ENCODE peak calls at places on chromosomes 3 and 15, in seven cellular contexts. E is CD8-positive, alpha-beta T cell; Z is type B pancreatic cell; C is RWPE1; W is neural crest cell; R is fibroblast of mammary gland; F is BJ. M is an unnamed sample.

GRCh38 chr3:14148041-14148985 is 23.5 kb downstream of the TMEM43 start:
- DNase-seq in E (peak; percentile 25), F (no peak), W (no peak), Z (peak; percentile 60), R (no peak), C (no peak), M (peak; percentile 66)

GRCh38 chr3:38655708-38656300 is 6.3 kb upstream of the SCN5A start:
- DNase-seq in C (peak; percentile 15), W (peak; percentile 43), Z (no peak), F (no peak), R (peak; percentile 45), E (peak; percentile 47), M (no peak)

GRCh38 chr3:4741404-4742307 is 237.6 kb upstream of the BHLHE40 start:
- DNase-seq in C (peak; percentile 89), Z (no peak), F (peak; percentile 92), W (no peak), E (no peak), R (peak; percentile 99), M (no peak)

GRCh38 chr3:61841111-61841845 is 279.9 kb downstream of the PTPRG start:
- DNase-seq in Z (no peak), E (no peak), C (no peak), W (no peak), F (no peak), R (peak; percentile 79), M (no peak)

GRCh38 chr3:161489390-161489789 is 7.2 kb upstream of the OTOL1 start:
- DNase-seq in R (no peak), W (no peak), C (no peak), F (no peak), Z (no peak), E (no peak), M (no peak)

GRCh38 chr3:51974963-51975856 is at the start of gene ABHD14A:
- DNase-seq in R (peak; percentile 55), C (peak; percentile 61), Z (no peak), F (no peak), W (no peak), E (peak; percentile 84), M (no peak)

GRCh38 chr3:168088106-168088722 is 7.5 kb downstream of the GOLIM4 start:
- DNase-seq in R (no peak), W (no peak), C (no peak), Z (no peak), E (no peak), F (no peak), M (no peak)

GRCh38 chr3:140467104-140467577 is 210.7 kb upstream of the TRIM42 start:
- DNase-seq in E (no peak), C (no peak), R (peak; percentile 65), Z (no peak), F (no peak), W (no peak), M (no peak)

GRCh38 chr15:89244512-89244869 is 712 bp downstream of the FANCI start:
- DNase-seq in F (no peak), Z (no peak), E (no peak), W (no peak), R (peak; percentile 12), C (peak; percentile 41), M (no peak)

GRCh38 chr3:49183873-49184272 is 12.5 kb downstream of the KLHDC8B start:
- DNase-seq in Z (no peak), R (no peak), E (no peak), W (no peak), F (no peak), C (no peak), M (no peak)

GRCh38 chr3:111035316-111035715 is 36.3 kb upstream of the NECTIN3 start:
- DNase-seq in Z (no peak), W (no peak), R (no peak), F (no peak), E (no peak), C (no peak), M (no peak)

GRCh38 chr3:119494597-119494996 is 3.8 kb upstream of the TIMMDC1 start:
- DNase-seq in E (no peak), R (no peak), W (no peak), C (no peak), Z (no peak), F (no peak), M (no peak)
- TF ChIP-seq CTCF in E (no peak), R (peak; percentile 4), W (peak; percentile 41), C (no peak), Z (peak; percentile 53), F (no peak), M (no peak)

DNA sequence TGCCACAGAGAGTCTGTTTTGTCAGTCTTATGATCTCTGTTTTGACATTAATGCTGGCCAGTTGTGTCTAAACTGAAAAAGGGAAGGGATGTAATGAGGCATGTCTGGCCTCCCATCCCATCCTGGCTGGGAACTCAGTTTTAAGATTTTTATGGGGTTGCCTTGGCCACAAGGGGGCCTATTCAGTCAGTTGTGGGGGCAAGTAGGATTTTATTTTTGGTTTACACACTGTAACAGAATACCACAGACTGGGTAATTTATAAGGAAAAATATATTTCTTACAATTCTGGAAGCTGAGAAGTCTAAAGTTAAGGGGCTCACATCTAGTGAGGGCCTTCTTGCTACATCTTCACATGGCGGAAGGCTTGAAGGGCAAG is 129.8 kb downstream of the TMEM108 start:
- DNase-seq in W (no peak), E (no peak), C (no peak), R (no peak), Z (no peak), F (no peak), M (no peak)
- TF ChIP-seq CTCF in W (no peak), E (no peak), C (no peak), R (no peak), Z (no peak), F (no peak), M (no peak)

GRCh38 chr3:129593595-129594339 is 12.7 kb downstream of the PLXND1 start:
- DNase-seq in F (no peak), E (peak; percentile 83), W (no peak), C (no peak), R (no peak), Z (no peak), M (no peak)

GRCh38 chr3:129594907-129595390 is 11.5 kb downstream of the PLXND1 start:
- DNase-seq in C (no peak), Z (no peak), E (no peak), F (no peak), W (no peak), R (no peak), M (no peak)

GRCh38 chr3:129591932-129592331 is 14.5 kb downstream of the PLXND1 start:
- DNase-seq in Z (no peak), F (no peak), W (no peak), R (no peak), C (no peak), E (no peak), M (no peak)

GRCh38 chr3:129592362-129593150 is 13.9 kb downstream of the PLXND1 start:
- DNase-seq in F (no peak), C (no peak), R (peak; percentile 58), W (peak; percentile 44), Z (no peak), E (no peak), M (no peak)

GRCh38 chr3:129593230-129593594 is 13.3 kb downstream of the PLXND1 start:
- DNase-seq in E (no peak), W (no peak), R (no peak), C (no peak), Z (no peak), F (no peak), M (no peak)
- TF ChIP-seq CTCF in E (no peak), W (peak; percentile 14), R (no peak), C (no peak), Z (no peak), F (peak; percentile 14), M (no peak)

GRCh38 chr3:171456765-171457164 is 3.4 kb downstream of the TNIK start:
- DNase-seq in C (no peak), W (no peak), E (no peak), Z (no peak), R (no peak), F (no peak), M (no peak)

GRCh38 chr3:171454026-171454425 is 6.2 kb downstream of the TNIK start:
- DNase-seq in C (no peak), Z (no peak), W (no peak), E (no peak), R (no peak), F (no peak), M (no peak)

GRCh38 chr3:171455603-171456550 is 4.3 kb downstream of the TNIK start:
- DNase-seq in F (no peak), E (no peak), R (no peak), Z (no peak), C (no peak), W (no peak), M (no peak)

GRCh38 chr3:171451915-171452707 is 8.1 kb downstream of the TNIK start:
- DNase-seq in C (no peak), E (no peak), W (no peak), R (no peak), Z (no peak), F (no peak), M (no peak)

DNA sequence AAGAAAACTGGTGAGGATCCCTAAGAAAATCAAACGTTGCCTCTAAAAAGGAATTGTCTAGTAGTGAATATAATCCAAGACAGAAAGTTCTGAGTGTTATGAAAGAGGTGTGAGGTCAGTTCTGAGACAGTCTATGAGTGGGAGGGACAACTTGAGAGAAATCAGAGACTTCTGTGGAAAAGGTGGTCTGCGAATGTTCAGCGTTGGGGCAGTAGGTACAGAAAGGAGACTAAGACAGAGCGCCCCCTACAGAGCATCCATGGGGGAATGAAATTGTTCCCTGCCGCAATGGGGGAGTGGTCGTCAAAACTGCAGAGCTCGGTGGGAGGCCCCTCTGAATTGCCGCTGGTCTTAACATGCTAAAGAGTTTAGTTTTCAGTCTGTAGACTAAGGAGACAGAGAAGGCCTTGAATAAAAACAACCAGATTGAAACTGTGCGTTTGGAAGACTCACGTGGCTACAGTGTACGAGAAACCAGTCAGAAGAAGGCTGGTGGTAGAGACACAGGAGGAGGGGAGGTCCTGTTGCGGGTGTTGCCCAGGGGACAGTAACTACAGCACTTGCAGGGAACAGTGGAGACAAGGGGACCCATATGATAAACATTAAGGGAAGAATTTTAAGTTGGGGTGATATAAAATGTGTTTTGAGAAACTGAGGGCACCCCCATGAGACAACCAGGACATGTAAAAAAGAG is 6.9 kb downstream of the TNIK start:
- DNase-seq in W (peak; percentile 54), C (no peak), E (no peak), F (no peak), Z (no peak), R (peak; percentile 2), M (no peak)
- TF ChIP-seq CTCF in W (peak; percentile 51), C (no peak), E (peak; percentile 30), F (peak; percentile 29), Z (peak; percentile 68), R (no peak), M (peak; percentile 41)

GRCh38 chr15:45378913-45379262 is 544 bp upstream of the GATM start:
- DNase-seq in C (no peak), R (no peak), F (no peak), W (no peak), Z (no peak), E (no peak), M (no peak)

GRCh38 chr15:45376300-45376928 is 1.9 kb downstream of the GATM start:
- DNase-seq in F (no peak), Z (no peak), C (no peak), E (no peak), R (no peak), W (no peak), M (no peak)

GRCh38 chr15:45376967-45377629 is 1.2 kb downstream of the GATM start:
- DNase-seq in E (no peak), Z (no peak), W (no peak), C (no peak), F (no peak), R (no peak), M (no peak)

GRCh38 chr15:45377630-45378148 is 655 bp downstream of the GATM start:
- DNase-seq in F (no peak), W (no peak), C (no peak), Z (no peak), R (no peak), E (no peak), M (no peak)

GRCh38 chr15:45378149-45378912 is at the start of gene GATM:
- DNase-seq in W (peak; percentile 64), C (peak; percentile 82), R (peak; percentile 78), Z (peak; percentile 82), E (peak; percentile 70), F (peak; percentile 30), M (peak; percentile 90)
- TF ChIP-seq CTCF in W (peak; percentile 58), C (peak; percentile 78), R (peak; percentile 49), Z (peak; percentile 70), E (no peak), F (peak; percentile 68), M (peak; percentile 57)

M was measured in osteocyte.